ENCODE peak calls at places on chromosome 17, in nine cellular contexts. F is heart left ventricle, O is transverse colon, X is suprapubic skin, P is IMR-90, T is uterus, D is stomach, V is esophagus squamous epithelium, E is Peyer's patch. Q is an unnamed sample.

GRCh38 chr17:9009737-9010136 is 11.6 kb upstream of the NTN1 start:
- DNase-seq in F (no peak), O (no peak), X (no peak), P (no peak), T (no peak), D (no peak), V (no peak), E (no peak), Q (no peak)

GRCh38 chr17:49365667-49366066 is 3.6 kb upstream of the ZNF652 start:
- DNase-seq in F (no peak), O (no peak), X (no peak), P (no peak), T (no peak), D (no peak), V (no peak), E (peak; percentile 20), Q (peak; percentile 57)

GRCh38 chr17:32142857-32143524 is 689 bp downstream of the RHOT1 start:
- DNase-seq in F (peak; percentile 50), O (peak; percentile 68), X (no peak), P (peak; percentile 76), T (no peak), D (peak; percentile 88), V (no peak), E (peak; percentile 68), Q (peak; percentile 87)

GRCh38 chr17:27263386-27263785 is 30.5 kb upstream of the WSB1 start:
- DNase-seq in F (no peak), O (no peak), X (no peak), P (no peak), T (no peak), D (no peak), V (no peak), E (no peak), Q (no peak)

GRCh38 chr17:83171661-83172060 is 92.3 kb downstream of the METRNL start:
- DNase-seq in F (peak; percentile 3), O (no peak), X (no peak), P (no peak), T (no peak), D (no peak), V (no peak), E (no peak), Q (no peak)

GRCh38 chr17:7177954-7178477 is 1.2 kb downstream of the ASGR1 start:
- DNase-seq in F (no peak), O (no peak), X (no peak), P (peak; percentile 71), T (no peak), D (no peak), V (no peak), E (no peak), Q (peak; percentile 17)

GRCh38 chr17:56629450-56630187 is 36.1 kb downstream of the NOG start:
- DNase-seq in F (no peak), O (no peak), X (no peak), P (peak; percentile 37), T (no peak), D (no peak), V (no peak), E (no peak), Q (no peak)

GRCh38 chr17:34533811-34534527 is 45.4 kb upstream of the TMEM132E start:
- DNase-seq in F (no peak), O (no peak), X (no peak), P (no peak), T (no peak), D (no peak), V (no peak), E (no peak), Q (no peak)

GRCh38 chr17:73933871-73934270 is 269.6 kb upstream of the RPL38 start:
- DNase-seq in F (no peak), O (no peak), X (no peak), P (no peak), T (no peak), D (no peak), V (no peak), E (no peak), Q (no peak)

GRCh38 chr17:76523084-76524037 is 14.1 kb downstream of the CYGB start:
- DNase-seq in F (peak; percentile 66), O (peak; percentile 83), X (no peak), P (peak; percentile 50), T (peak; percentile 79), D (peak; percentile 83), V (no peak), E (peak; percentile 87), Q (peak; percentile 68)

GRCh38 chr17:43667506-43668438 is 6.0 kb upstream of the MEOX1 start:
- DNase-seq in F (no peak), O (no peak), X (no peak), P (peak; percentile 81), T (no peak), D (no peak), V (no peak), E (no peak), Q (no peak)

GRCh38 chr17:15261063-15261817 is 3.9 kb downstream of the PMP22 start:
- DNase-seq in F (peak; percentile 58), O (peak; percentile 49), X (no peak), P (peak; percentile 60), T (peak; percentile 60), D (peak; percentile 36), V (no peak), E (peak; percentile 74), Q (peak; percentile 76)

GRCh38 chr17:58575511-58575910 is 61.1 kb upstream of the MTMR4 start:
- DNase-seq in F (no peak), O (no peak), X (no peak), P (peak; percentile 64), T (no peak), D (no peak), V (no peak), E (no peak), Q (no peak)

GRCh38 chr17:69404398-69404797 is 10.1 kb upstream of the MAP2K6 start:
- DNase-seq in F (no peak), O (no peak), X (no peak), P (peak; percentile 55), T (no peak), D (no peak), V (no peak), E (no peak), Q (no peak)

GRCh38 chr17:54901230-54901847 is 687 bp downstream of the TOM1L1 start:
- DNase-seq in F (no peak), O (peak; percentile 28), X (no peak), P (peak; percentile 8), T (no peak), D (no peak), V (no peak), E (no peak), Q (no peak)

GRCh38 chr17:48997103-48997826 is at the start of gene IGF2BP1:
- DNase-seq in F (no peak), O (no peak), X (peak; percentile 64), P (peak; percentile 78), T (no peak), D (no peak), V (no peak), E (peak; percentile 57), Q (no peak)

GRCh38 chr17:67671492-67671891 is 46.2 kb upstream of the NOL11 start:
- DNase-seq in F (no peak), O (no peak), X (no peak), P (peak; percentile 7), T (no peak), D (peak; percentile 32), V (no peak), E (no peak), Q (peak; percentile 14)

GRCh38 chr17:41060052-41060604 is at the start of gene KRTAP2-3:
- DNase-seq in F (no peak), O (no peak), X (no peak), P (peak; percentile 97), T (no peak), D (no peak), V (no peak), E (no peak), Q (no peak)

GRCh38 chr17:72404872-72405271 is 284.1 kb downstream of the SOX9 start:
- DNase-seq in F (no peak), O (no peak), X (no peak), P (peak; percentile 86), T (no peak), D (no peak), V (no peak), E (no peak), Q (no peak)

GRCh38 chr17:32558997-32559650 is 72.3 kb downstream of the CDK5R1 start:
- DNase-seq in F (no peak), O (no peak), X (no peak), P (no peak), T (no peak), D (no peak), V (no peak), E (no peak), Q (no peak)

GRCh38 chr17:32508926-32509325 is 22.1 kb downstream of the CDK5R1 start:
- DNase-seq in F (no peak), O (no peak), X (no peak), P (no peak), T (no peak), D (no peak), V (no peak), E (no peak), Q (no peak)

DNA sequence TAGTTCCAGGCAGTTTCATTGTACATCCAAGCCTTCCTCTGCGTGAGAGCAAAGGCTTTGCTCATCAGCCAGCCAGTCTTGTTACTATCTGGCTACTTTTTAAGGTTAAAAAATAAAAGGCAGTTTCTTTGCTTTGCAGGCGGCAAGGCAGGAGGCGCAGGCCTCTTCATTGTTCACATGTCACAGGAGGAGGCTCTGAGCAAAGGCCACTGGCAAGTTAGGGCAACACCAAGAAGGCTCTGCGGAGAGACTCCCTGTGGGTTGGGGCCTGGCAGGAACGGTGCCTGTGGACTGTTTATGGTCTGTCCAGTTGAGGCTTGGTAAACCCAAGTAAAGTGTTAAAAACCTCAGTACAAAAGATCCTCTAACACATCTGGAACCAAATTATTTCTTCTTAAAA is 3.9 kb upstream of the NT5C start:
- DNase-seq in F (no peak), O (no peak), X (no peak), P (no peak), T (no peak), D (no peak), V (no peak), E (no peak), Q (no peak)
- H3K36me3 ChIP-seq in F (no peaks in the 10 kb centered on the region), O (no peaks in the 10 kb centered on the region), X (no peaks in the 10 kb centered on the region), P (peaks cover 16% of the 10 kb centered on the region), T (no peaks in the 10 kb centered on the region), D (peaks cover 9% of the 10 kb centered on the region), V (no peaks in the 10 kb centered on the region), E (no peaks in the 10 kb centered on the region), Q (no peaks in the 10 kb centered on the region)

GRCh38 chr17:40024901-40025300 is 9.7 kb downstream of the CSF3 start:
- DNase-seq in F (no peak), O (no peak), X (no peak), P (no peak), T (no peak), D (no peak), V (no peak), E (no peak), Q (no peak)
- H3K9me3 ChIP-seq in F (no peaks in the 10 kb centered on the region), O (no peaks in the 10 kb centered on the region), X (no peaks in the 10 kb centered on the region), P (no peaks in the 10 kb centered on the region), T (no peaks in the 10 kb centered on the region), D (no peaks in the 10 kb centered on the region), V (no peaks in the 10 kb centered on the region), E (no peaks in the 10 kb centered on the region), Q (no peaks in the 10 kb centered on the region)

GRCh38 chr17:31095239-31096105 is 695 bp downstream of the NF1 start:
- DNase-seq in F (peak; percentile 44), O (peak; percentile 57), X (peak; percentile 83), P (peak; percentile 47), T (peak; percentile 61), D (peak; percentile 40), V (no peak), E (peak; percentile 65), Q (peak; percentile 82)
- TF ChIP-seq POLR2A in F (no peak), O (no peak), X (no peak), P (no peak), T (no peak), D (no peak), V (no peak), E (no peak), Q (no peak)

DNA sequence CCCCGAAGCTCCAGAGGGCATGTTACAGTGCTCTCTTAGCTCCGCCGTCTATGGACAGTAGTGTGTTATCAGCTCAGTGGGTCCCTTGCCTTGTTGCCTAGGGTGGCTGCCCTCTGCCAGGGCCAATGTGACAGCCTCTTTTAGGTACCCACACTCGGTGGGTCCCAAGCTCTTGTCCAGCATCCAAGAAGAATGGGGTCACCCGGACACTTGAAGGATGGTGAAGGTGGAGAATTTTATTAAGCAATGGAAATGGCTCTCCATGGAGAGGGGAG is 57.0 kb downstream of the RNF213 start:
- DNase-seq in F (no peak), O (no peak), X (no peak), P (no peak), T (no peak), D (no peak), V (no peak), E (peak; percentile 13), Q (no peak)
- H3K36me3 ChIP-seq in F (no peaks in the 10 kb centered on the region), O (no peaks in the 10 kb centered on the region), X (peaks cover 78% of the 10 kb centered on the region), P (peaks cover 61% of the 10 kb centered on the region), T (no peaks in the 10 kb centered on the region), D (peaks cover 82% of the 10 kb centered on the region), V (peaks cover 13% of the 10 kb centered on the region), E (no peaks in the 10 kb centered on the region), Q (peaks cover 61% of the 10 kb centered on the region)

Q was measured in thyroid gland.